ENCODE peak calls at places on chromosomes 4 and X, in seven cellular contexts. One of them, this sample, is unnamed.

GRCh38 chr4:5957091-5957490 is 61.1 kb downstream of the C4orf50 start:
- DNase-seq in heart right ventricle: no peak
- DNase-seq in fibroblast of the aortic adventitia: no peak
- DNase-seq in upper lobe of right lung: peak; percentile 51
- DNase-seq in CD8-positive, alpha-beta T cell: no peak
- DNase-seq in DND-41: no peak
- DNase-seq in esophagus muscularis mucosa: no peak
- DNase-seq in this sample: no peak

GRCh38 chrX:54230440-54231148 is 47.5 kb upstream of the FAM120C start:
- DNase-seq in heart right ventricle: no peak
- DNase-seq in fibroblast of the aortic adventitia: peak; percentile 29
- DNase-seq in upper lobe of right lung: no peak
- DNase-seq in CD8-positive, alpha-beta T cell: no peak
- DNase-seq in DND-41: no peak
- DNase-seq in esophagus muscularis mucosa: no peak
- DNase-seq in this sample: no peak

GRCh38 chr4:170804930-170805329 is 715.2 kb upstream of the AADAT start:
- DNase-seq in heart right ventricle: no peak
- DNase-seq in fibroblast of the aortic adventitia: no peak
- DNase-seq in upper lobe of right lung: no peak
- DNase-seq in CD8-positive, alpha-beta T cell: no peak
- DNase-seq in DND-41: no peak
- DNase-seq in esophagus muscularis mucosa: no peak
- DNase-seq in this sample: no peak

GRCh38 chrX:98568795-98569194 is 1685.1 kb downstream of the RPA4 start:
- DNase-seq in heart right ventricle: no peak
- DNase-seq in fibroblast of the aortic adventitia: no peak
- DNase-seq in upper lobe of right lung: no peak
- DNase-seq in CD8-positive, alpha-beta T cell: no peak
- DNase-seq in DND-41: no peak
- DNase-seq in esophagus muscularis mucosa: no peak
- DNase-seq in this sample: no peak

GRCh38 chr4:113499696-113500095 is 261.8 kb downstream of the CAMK2D start:
- DNase-seq in heart right ventricle: no peak
- DNase-seq in fibroblast of the aortic adventitia: peak; percentile 86
- DNase-seq in upper lobe of right lung: no peak
- DNase-seq in CD8-positive, alpha-beta T cell: no peak
- DNase-seq in DND-41: no peak
- DNase-seq in esophagus muscularis mucosa: no peak
- DNase-seq in this sample: no peak

GRCh38 chr4:164734476-164734875 is 19.5 kb upstream of the SMIM31 start:
- DNase-seq in heart right ventricle: no peak
- DNase-seq in fibroblast of the aortic adventitia: no peak
- DNase-seq in upper lobe of right lung: no peak
- DNase-seq in CD8-positive, alpha-beta T cell: no peak
- DNase-seq in DND-41: no peak
- DNase-seq in esophagus muscularis mucosa: no peak
- DNase-seq in this sample: no peak

GRCh38 chrX:29587107-29587506 is 628.3 kb upstream of the MAGEB2 start:
- DNase-seq in heart right ventricle: no peak
- DNase-seq in fibroblast of the aortic adventitia: no peak
- DNase-seq in upper lobe of right lung: no peak
- DNase-seq in CD8-positive, alpha-beta T cell: no peak
- DNase-seq in DND-41: no peak
- DNase-seq in esophagus muscularis mucosa: no peak
- DNase-seq in this sample: no peak

GRCh38 chr4:2066011-2066551 is 7.0 kb downstream of the NAT8L start:
- DNase-seq in heart right ventricle: no peak
- DNase-seq in fibroblast of the aortic adventitia: no peak
- DNase-seq in upper lobe of right lung: peak; percentile 59
- DNase-seq in CD8-positive, alpha-beta T cell: no peak
- DNase-seq in DND-41: no peak
- DNase-seq in esophagus muscularis mucosa: no peak
- DNase-seq in this sample: peak; percentile 38

GRCh38 chr4:88033309-88033708 is 25.9 kb downstream of the PKD2 start:
- DNase-seq in heart right ventricle: peak; percentile 54
- DNase-seq in fibroblast of the aortic adventitia: peak; percentile 79
- DNase-seq in upper lobe of right lung: no peak
- DNase-seq in CD8-positive, alpha-beta T cell: no peak
- DNase-seq in DND-41: peak; percentile 54
- DNase-seq in esophagus muscularis mucosa: no peak
- DNase-seq in this sample: no peak

GRCh38 chrX:21735753-21736127 is 22.2 kb downstream of the SMPX start:
- DNase-seq in heart right ventricle: no peak
- DNase-seq in fibroblast of the aortic adventitia: no peak
- DNase-seq in upper lobe of right lung: no peak
- DNase-seq in CD8-positive, alpha-beta T cell: no peak
- DNase-seq in DND-41: no peak
- DNase-seq in esophagus muscularis mucosa: no peak
- DNase-seq in this sample: no peak

GRCh38 chr4:130576218-130576617 is 1480.3 kb downstream of the C4orf33 start:
- DNase-seq in heart right ventricle: no peak
- DNase-seq in fibroblast of the aortic adventitia: no peak
- DNase-seq in upper lobe of right lung: no peak
- DNase-seq in CD8-positive, alpha-beta T cell: no peak
- DNase-seq in DND-41: no peak
- DNase-seq in esophagus muscularis mucosa: no peak
- DNase-seq in this sample: no peak

GRCh38 chr4:81052119-81053068 is 21.9 kb downstream of the BMP3 start:
- DNase-seq in heart right ventricle: peak; percentile 28
- DNase-seq in fibroblast of the aortic adventitia: peak; percentile 78
- DNase-seq in upper lobe of right lung: peak; percentile 66
- DNase-seq in CD8-positive, alpha-beta T cell: peak; percentile 28
- DNase-seq in DND-41: peak; percentile 39
- DNase-seq in esophagus muscularis mucosa: no peak
- DNase-seq in this sample: no peak

GRCh38 chrX:94057385-94057784 is 383.4 kb downstream of the FAM133A start:
- DNase-seq in heart right ventricle: no peak
- DNase-seq in fibroblast of the aortic adventitia: no peak
- DNase-seq in upper lobe of right lung: no peak
- DNase-seq in CD8-positive, alpha-beta T cell: no peak
- DNase-seq in DND-41: no peak
- DNase-seq in esophagus muscularis mucosa: no peak
- DNase-seq in this sample: no peak

GRCh38 chrX:81195712-81196111 is 6.0 kb downstream of the HMGN5 start:
- DNase-seq in heart right ventricle: peak; percentile 27
- DNase-seq in fibroblast of the aortic adventitia: peak; percentile 66
- DNase-seq in upper lobe of right lung: no peak
- DNase-seq in CD8-positive, alpha-beta T cell: peak; percentile 44
- DNase-seq in DND-41: peak; percentile 50
- DNase-seq in esophagus muscularis mucosa: no peak
- DNase-seq in this sample: no peak

GRCh38 chr4:99763635-99764101 is 53.0 kb upstream of the DAPP1 start:
- DNase-seq in heart right ventricle: no peak
- DNase-seq in fibroblast of the aortic adventitia: peak; percentile 96
- DNase-seq in upper lobe of right lung: no peak
- DNase-seq in CD8-positive, alpha-beta T cell: no peak
- DNase-seq in DND-41: no peak
- DNase-seq in esophagus muscularis mucosa: no peak
- DNase-seq in this sample: no peak

GRCh38 chrX:149881081-149881711 is at the start of gene MAGEA8:
- DNase-seq in heart right ventricle: no peak
- DNase-seq in fibroblast of the aortic adventitia: no peak
- DNase-seq in upper lobe of right lung: no peak
- DNase-seq in CD8-positive, alpha-beta T cell: no peak
- DNase-seq in DND-41: no peak
- DNase-seq in esophagus muscularis mucosa: no peak
- DNase-seq in this sample: no peak

GRCh38 chrX:15815779-15816452 is 25.6 kb downstream of the ZRSR2 start:
- DNase-seq in heart right ventricle: no peak
- DNase-seq in fibroblast of the aortic adventitia: peak; percentile 23
- DNase-seq in upper lobe of right lung: no peak
- DNase-seq in CD8-positive, alpha-beta T cell: no peak
- DNase-seq in DND-41: no peak
- DNase-seq in esophagus muscularis mucosa: no peak
- DNase-seq in this sample: no peak

GRCh38 chr4:11635336-11635735 is 206.6 kb upstream of the HS3ST1 start:
- DNase-seq in heart right ventricle: no peak
- DNase-seq in fibroblast of the aortic adventitia: peak; percentile 70
- DNase-seq in upper lobe of right lung: no peak
- DNase-seq in CD8-positive, alpha-beta T cell: no peak
- DNase-seq in DND-41: no peak
- DNase-seq in esophagus muscularis mucosa: no peak
- DNase-seq in this sample: no peak

GRCh38 chr4:144557404-144557803 is 88.6 kb upstream of the HHIP start:
- DNase-seq in heart right ventricle: no peak
- DNase-seq in fibroblast of the aortic adventitia: peak; percentile 66
- DNase-seq in upper lobe of right lung: no peak
- DNase-seq in CD8-positive, alpha-beta T cell: no peak
- DNase-seq in DND-41: no peak
- DNase-seq in esophagus muscularis mucosa: no peak
- DNase-seq in this sample: no peak

GRCh38 chrX:110012818-110013484 is 10.0 kb downstream of the TMEM164 start:
- DNase-seq in heart right ventricle: no peak
- DNase-seq in fibroblast of the aortic adventitia: no peak
- DNase-seq in upper lobe of right lung: no peak
- DNase-seq in CD8-positive, alpha-beta T cell: no peak
- DNase-seq in DND-41: no peak
- DNase-seq in esophagus muscularis mucosa: no peak
- DNase-seq in this sample: no peak

GRCh38 chr4:26785766-26786165 is 74.9 kb upstream of the STIM2 start:
- DNase-seq in heart right ventricle: no peak
- DNase-seq in fibroblast of the aortic adventitia: no peak
- DNase-seq in upper lobe of right lung: no peak
- DNase-seq in CD8-positive, alpha-beta T cell: no peak
- DNase-seq in DND-41: no peak
- DNase-seq in esophagus muscularis mucosa: no peak
- DNase-seq in this sample: no peak

GRCh38 chrX:102966701-102967100 is 29.6 kb downstream of the RAB40AL start:
- DNase-seq in heart right ventricle: no peak
- DNase-seq in fibroblast of the aortic adventitia: peak; percentile 25
- DNase-seq in upper lobe of right lung: no peak
- DNase-seq in CD8-positive, alpha-beta T cell: no peak
- DNase-seq in DND-41: no peak
- DNase-seq in esophagus muscularis mucosa: no peak
- DNase-seq in this sample: no peak

GRCh38 chr4:112766422-112766821 is 129.5 kb downstream of the LARP7 start:
- DNase-seq in heart right ventricle: no peak
- DNase-seq in fibroblast of the aortic adventitia: peak; percentile 58
- DNase-seq in upper lobe of right lung: no peak
- DNase-seq in CD8-positive, alpha-beta T cell: no peak
- DNase-seq in DND-41: no peak
- DNase-seq in esophagus muscularis mucosa: no peak
- DNase-seq in this sample: no peak

GRCh38 chr4:72567821-72568620 is 1.0 kb downstream of the ADAMTS3 start:
- DNase-seq in heart right ventricle: peak; percentile 51
- DNase-seq in fibroblast of the aortic adventitia: peak; percentile 75
- DNase-seq in upper lobe of right lung: peak; percentile 86
- DNase-seq in CD8-positive, alpha-beta T cell: no peak
- DNase-seq in DND-41: peak; percentile 22
- DNase-seq in esophagus muscularis mucosa: peak; percentile 92
- DNase-seq in this sample: peak; percentile 49
- TF ChIP-seq CTCF in heart right ventricle: no peak
- TF ChIP-seq CTCF in fibroblast of the aortic adventitia: peak; percentile 49
- TF ChIP-seq CTCF in upper lobe of right lung: peak; percentile 41
- TF ChIP-seq CTCF in CD8-positive, alpha-beta T cell: no peak
- TF ChIP-seq CTCF in DND-41: no peak
- TF ChIP-seq CTCF in esophagus muscularis mucosa: peak; percentile 24
- TF ChIP-seq CTCF in this sample: no peak

DNA sequence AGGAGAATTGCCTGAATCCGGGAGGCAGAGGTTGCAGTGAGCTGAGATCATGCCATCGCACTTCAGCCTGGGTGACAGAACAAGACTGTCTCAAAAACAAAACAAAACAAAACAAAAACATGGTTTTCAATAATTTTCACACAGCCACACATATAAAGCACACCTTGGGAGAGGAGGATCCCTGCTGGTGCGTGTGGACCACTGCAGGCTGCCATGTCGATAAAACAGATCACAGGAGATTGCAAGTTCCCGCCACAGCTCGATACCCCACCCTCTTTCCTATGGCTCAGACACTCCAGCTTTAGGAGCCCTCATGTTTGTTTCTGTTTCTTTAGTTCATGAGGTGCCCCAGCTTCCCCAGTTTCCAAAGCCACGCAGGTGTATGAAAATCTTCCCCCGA is 31.3 kb upstream of the CLDN24 start:
- DNase-seq in heart right ventricle: no peak
- DNase-seq in fibroblast of the aortic adventitia: no peak
- DNase-seq in upper lobe of right lung: no peak
- DNase-seq in CD8-positive, alpha-beta T cell: no peak
- DNase-seq in DND-41: no peak
- DNase-seq in esophagus muscularis mucosa: no peak
- DNase-seq in this sample: no peak
- TF ChIP-seq CTCF in heart right ventricle: no peak
- TF ChIP-seq CTCF in fibroblast of the aortic adventitia: no peak
- TF ChIP-seq CTCF in upper lobe of right lung: no peak
- TF ChIP-seq CTCF in CD8-positive, alpha-beta T cell: no peak
- TF ChIP-seq CTCF in DND-41: no peak
- TF ChIP-seq CTCF in esophagus muscularis mucosa: no peak
- TF ChIP-seq CTCF in this sample: no peak

GRCh38 chrX:123322531-123322930 is 138.5 kb downstream of the GRIA3 start:
- DNase-seq in heart right ventricle: no peak
- DNase-seq in fibroblast of the aortic adventitia: no peak
- DNase-seq in upper lobe of right lung: no peak
- DNase-seq in CD8-positive, alpha-beta T cell: no peak
- DNase-seq in DND-41: no peak
- DNase-seq in esophagus muscularis mucosa: no peak
- DNase-seq in this sample: no peak
- TF ChIP-seq CTCF in heart right ventricle: no peak
- TF ChIP-seq CTCF in fibroblast of the aortic adventitia: no peak
- TF ChIP-seq CTCF in upper lobe of right lung: no peak
- TF ChIP-seq CTCF in CD8-positive, alpha-beta T cell: no peak
- TF ChIP-seq CTCF in DND-41: no peak
- TF ChIP-seq CTCF in esophagus muscularis mucosa: no peak
- TF ChIP-seq CTCF in this sample: no peak

GRCh38 chr4:22465349-22465748 is 50.5 kb downstream of the ADGRA3 start:
- DNase-seq in heart right ventricle: no peak
- DNase-seq in fibroblast of the aortic adventitia: no peak
- DNase-seq in upper lobe of right lung: no peak
- DNase-seq in CD8-positive, alpha-beta T cell: no peak
- DNase-seq in DND-41: no peak
- DNase-seq in esophagus muscularis mucosa: no peak
- DNase-seq in this sample: no peak

GRCh38 chr4:22460266-22460665 is 55.6 kb downstream of the ADGRA3 start:
- DNase-seq in heart right ventricle: no peak
- DNase-seq in fibroblast of the aortic adventitia: no peak
- DNase-seq in upper lobe of right lung: no peak
- DNase-seq in CD8-positive, alpha-beta T cell: no peak
- DNase-seq in DND-41: no peak
- DNase-seq in esophagus muscularis mucosa: no peak
- DNase-seq in this sample: no peak

GRCh38 chr4:22465996-22466395 is 49.9 kb downstream of the ADGRA3 start:
- DNase-seq in heart right ventricle: no peak
- DNase-seq in fibroblast of the aortic adventitia: no peak
- DNase-seq in upper lobe of right lung: no peak
- DNase-seq in CD8-positive, alpha-beta T cell: no peak
- DNase-seq in DND-41: no peak
- DNase-seq in esophagus muscularis mucosa: no peak
- DNase-seq in this sample: no peak

GRCh38 chr4:22462693-22463092 is 53.2 kb downstream of the ADGRA3 start:
- DNase-seq in heart right ventricle: no peak
- DNase-seq in fibroblast of the aortic adventitia: no peak
- DNase-seq in upper lobe of right lung: no peak
- DNase-seq in CD8-positive, alpha-beta T cell: no peak
- DNase-seq in DND-41: no peak
- DNase-seq in esophagus muscularis mucosa: no peak
- DNase-seq in this sample: no peak

DNA sequence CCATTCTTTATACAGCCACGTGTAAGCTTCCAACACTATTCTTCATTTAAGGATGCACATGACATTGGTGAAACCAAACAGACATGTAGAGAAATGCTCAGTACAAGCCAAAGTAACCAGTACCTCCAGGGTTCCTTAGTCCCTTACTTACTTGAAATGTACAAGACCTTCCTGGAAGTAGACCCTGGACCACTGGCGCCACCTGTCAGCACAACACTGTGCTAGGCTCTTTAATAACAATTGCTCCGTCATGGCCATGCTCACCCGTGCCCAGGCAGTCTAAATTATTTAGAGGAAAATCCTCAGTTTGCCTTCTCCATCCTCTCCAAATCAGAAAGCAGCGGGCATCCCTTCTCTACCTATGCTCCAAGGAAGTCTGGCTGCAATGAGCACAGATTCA is 52.7 kb downstream of the ADGRA3 start:
- DNase-seq in heart right ventricle: no peak
- DNase-seq in fibroblast of the aortic adventitia: no peak
- DNase-seq in upper lobe of right lung: no peak
- DNase-seq in CD8-positive, alpha-beta T cell: no peak
- DNase-seq in DND-41: no peak
- DNase-seq in esophagus muscularis mucosa: no peak
- DNase-seq in this sample: no peak
- TF ChIP-seq CTCF in heart right ventricle: no peak
- TF ChIP-seq CTCF in fibroblast of the aortic adventitia: no peak
- TF ChIP-seq CTCF in upper lobe of right lung: no peak
- TF ChIP-seq CTCF in CD8-positive, alpha-beta T cell: no peak
- TF ChIP-seq CTCF in DND-41: peak; percentile 5
- TF ChIP-seq CTCF in esophagus muscularis mucosa: no peak
- TF ChIP-seq CTCF in this sample: no peak